ENCODE peak calls at places on chromosome 15, in five cellular contexts. R is endothelial cell of umbilical vein, N is midbrain, J is HFFc6, U is uterus. T is an unnamed sample.

GRCh38 chr15:74653426-74654082 is 37.9 kb downstream of the CLK3 start:
- DNase-seq in R (peak), N (no peak), J (peak), U (no peak), T (no peak)

GRCh38 chr15:85094685-85095084 is 113.0 kb downstream of the PDE8A start:
- DNase-seq in R (no peak), N (no peak), J (peak), U (no peak), T (no peak)

GRCh38 chr15:78457101-78457500 is 19.1 kb downstream of the IREB2 start:
- DNase-seq in R (peak), N (no peak), J (peak), U (no peak), T (no peak)

GRCh38 chr15:77580991-77581682 is 51.6 kb downstream of the LINGO1 start:
- DNase-seq in R (no peak), N (peak), J (no peak), U (no peak), T (no peak)

GRCh38 chr15:78671626-78672211 is 30.7 kb upstream of the CHRNB4 start:
- DNase-seq in R (no peak), N (no peak), J (no peak), U (no peak), T (no peak)

GRCh38 chr15:40953713-40954074 is 423 bp downstream of the CHAC1 start:
- DNase-seq in R (no peak), N (no peak), J (no peak), U (no peak), T (no peak)

GRCh38 chr15:29123991-29124390 is 145.6 kb downstream of the NSMCE3 start:
- DNase-seq in R (no peak), N (no peak), J (no peak), U (no peak), T (no peak)

GRCh38 chr15:35992791-35993190 is 446.8 kb upstream of the DPH6 start:
- DNase-seq in R (no peak), N (no peak), J (no peak), U (no peak), T (no peak)

GRCh38 chr15:71011503-71012155 is 103.6 kb upstream of the THSD4 start:
- DNase-seq in R (peak), N (no peak), J (peak), U (no peak), T (peak)

GRCh38 chr15:48177383-48177874 is 666 bp downstream of the MYEF2 start:
- DNase-seq in R (peak), N (peak), J (peak), U (no peak), T (peak)

GRCh38 chr15:98728107-98728810 is 79.9 kb downstream of the IGF1R start:
- DNase-seq in R (no peak), N (no peak), J (no peak), U (no peak), T (no peak)

GRCh38 chr15:52557242-52557641 is 11.6 kb downstream of the ARPP19 start:
- DNase-seq in R (no peak), N (no peak), J (peak), U (no peak), T (no peak)

GRCh38 chr15:68205949-68206539 is 912 bp upstream of the CALML4 start:
- DNase-seq in R (peak), N (peak), J (no peak), U (no peak), T (peak)

GRCh38 chr15:71294636-71295241 is 179.5 kb downstream of the THSD4 start:
- DNase-seq in R (no peak), N (no peak), J (peak), U (peak), T (no peak)

GRCh38 chr15:95401586-95401985 is 928.9 kb upstream of the NR2F2 start:
- DNase-seq in R (no peak), N (no peak), J (no peak), U (no peak), T (no peak)

GRCh38 chr15:41022487-41023090 is 69.3 kb downstream of the CHAC1 start:
- DNase-seq in R (peak), N (peak), J (peak), U (peak), T (peak)

GRCh38 chr15:42775431-42775830 is 38.5 kb upstream of the CDAN1 start:
- DNase-seq in R (no peak), N (no peak), J (no peak), U (no peak), T (no peak)

GRCh38 chr15:36251450-36251849 is 328.0 kb upstream of the CDIN1 start:
- DNase-seq in R (no peak), N (no peak), J (peak), U (no peak), T (no peak)

GRCh38 chr15:88454867-88455810 is 12.0 kb downstream of the MRPL46 start:
- DNase-seq in R (peak), N (peak), J (peak), U (peak), T (peak)

GRCh38 chr15:68414591-68414990 is 17.4 kb downstream of the ITGA11 start:
- DNase-seq in R (no peak), N (no peak), J (no peak), U (peak), T (no peak)

GRCh38 chr15:94052711-94053110 is 178.7 kb upstream of the MCTP2 start:
- DNase-seq in R (no peak), N (peak), J (no peak), U (no peak), T (no peak)

GRCh38 chr15:78093242-78094020 is 1.1 kb downstream of the SH2D7 start:
- DNase-seq in R (no peak), N (no peak), J (peak), U (peak), T (no peak)

GRCh38 chr15:83784975-83785374 is 131.1 kb downstream of the ADAMTSL3 start:
- DNase-seq in R (no peak), N (no peak), J (no peak), U (no peak), T (no peak)

GRCh38 chr15:67547836-67548531 is 5.5 kb downstream of the MAP2K5 start:
- DNase-seq in R (no peak), N (no peak), J (peak), U (no peak), T (no peak)

GRCh38 chr15:80918440-80918839 is 71.2 kb downstream of the MESD start:
- DNase-seq in R (no peak), N (no peak), J (no peak), U (no peak), T (no peak)

GRCh38 chr15:94029495-94029894 is 201.9 kb upstream of the MCTP2 start:
- DNase-seq in R (no peak), N (no peak), J (peak), U (no peak), T (no peak)

GRCh38 chr15:59124261-59124660 is 19.3 kb downstream of the CCNB2 start:
- DNase-seq in R (no peak), N (no peak), J (no peak), U (no peak), T (no peak)

GRCh38 chr15:77808077-77808476 is 175.4 kb upstream of the LINGO1 start:
- DNase-seq in R (no peak), N (peak), J (no peak), U (no peak), T (no peak)

GRCh38 chr15:52349062-52349700 is 53.6 kb upstream of the MYO5C start:
- DNase-seq in R (no peak), N (no peak), J (peak), U (no peak), T (no peak)

GRCh38 chr15:85531083-85531482 is 150.7 kb downstream of the AKAP13 start:
- DNase-seq in R (no peak), N (no peak), J (no peak), U (no peak), T (no peak)

GRCh38 chr15:41610048-41610447 is 50.2 kb upstream of the MGA start:
- DNase-seq in R (no peak), N (no peak), J (no peak), U (no peak), T (no peak)

GRCh38 chr15:69697913-69698312 is 245.3 kb downstream of the RPLP1 start:
- DNase-seq in R (no peak), N (peak), J (no peak), U (no peak), T (no peak)

GRCh38 chr15:60729850-60730458 is 251.0 kb upstream of the ICE2 start:
- DNase-seq in R (no peak), N (no peak), J (no peak), U (no peak), T (no peak)

GRCh38 chr15:76147906-76148553 is 88.2 kb downstream of the TMEM266 start:
- DNase-seq in R (peak), N (peak), J (no peak), U (peak), T (peak)

GRCh38 chr15:74209997-74210573 is 7.5 kb upstream of the STRA6 start:
- DNase-seq in R (peak), N (no peak), J (peak), U (no peak), T (no peak)

GRCh38 chr15:72797338-72797689 is 13.8 kb upstream of the ADPGK start:
- DNase-seq in R (no peak), N (no peak), J (no peak), U (no peak), T (no peak)

T was measured in KBM-7.